ENCODE peak calls at places on chromosomes 6 and 20, in four cellular contexts. O is left ventricle myocardium inferior, U is caudate nucleus, G is ovary. B is an unnamed sample.

GRCh38 chr6:118768904-118769325 is 117.5 kb upstream of the CEP85L start:
- DNase-seq in U (no peak), G (no peak), O (no peak), B (no peak)

GRCh38 chr20:47610247-47610944 is 108.7 kb downstream of the NCOA3 start:
- DNase-seq in O (no peak), G (peak; percentile 28), U (no peak), B (peak; percentile 80)

GRCh38 chr6:94953867-94954631 is 623.3 kb upstream of the MANEA start:
- DNase-seq in G (no peak), O (no peak), U (no peak), B (no peak)

GRCh38 chr6:144408151-144408550 is 123.0 kb downstream of the UTRN start:
- DNase-seq in G (peak; percentile 47), O (peak; percentile 61), U (no peak), B (no peak)

GRCh38 chr6:35213161-35213823 is 464 bp upstream of the SCUBE3 start:
- DNase-seq in U (no peak), G (no peak), O (no peak), B (no peak)

GRCh38 chr6:142325111-142325510 is 23.3 kb downstream of the ADGRG6 start:
- DNase-seq in O (no peak), U (no peak), G (no peak), B (no peak)

GRCh38 chr6:40308533-40309306 is 278.4 kb downstream of the LRFN2 start:
- DNase-seq in G (peak; percentile 64), U (no peak), O (peak; percentile 40), B (peak; percentile 54)

GRCh38 chr20:23436681-23437080 is 2.8 kb upstream of the CSTL1 start:
- DNase-seq in O (no peak), G (no peak), U (no peak), B (no peak)

GRCh38 chr20:35319206-35320197 is 27.3 kb upstream of the FAM83C start:
- DNase-seq in G (no peak), O (no peak), U (no peak), B (peak; percentile 87)

GRCh38 chr20:46118481-46119020 is 437 bp downstream of the CD40 start:
- DNase-seq in U (no peak), G (peak; percentile 55), O (peak; percentile 40), B (peak; percentile 59)

GRCh38 chr6:12228447-12229146 is 61.6 kb upstream of the EDN1 start:
- DNase-seq in G (no peak), U (no peak), O (no peak), B (no peak)
- H3K27ac ChIP-seq in G (no peak overlapping the region), U (no peak overlapping the region), O (no peak overlapping the region), B (no peak overlapping the region)

GRCh38 chr6:48695872-48696271 is 584.9 kb upstream of the PTCHD4 start:
- DNase-seq in G (no peak), O (no peak), U (no peak), B (no peak)
- H3K27ac ChIP-seq in G (no peak overlapping the region), O (no peak overlapping the region), U (no peak overlapping the region), B (no peak overlapping the region)

GRCh38 chr20:13121840-13122515 is 99.1 kb upstream of the ISM1 start:
- DNase-seq in O (no peak), U (no peak), G (no peak), B (no peak)
- H3K27ac ChIP-seq in O (no peak overlapping the region), U (no peak overlapping the region), G (no peak overlapping the region), B (no peak overlapping the region)

DNA sequence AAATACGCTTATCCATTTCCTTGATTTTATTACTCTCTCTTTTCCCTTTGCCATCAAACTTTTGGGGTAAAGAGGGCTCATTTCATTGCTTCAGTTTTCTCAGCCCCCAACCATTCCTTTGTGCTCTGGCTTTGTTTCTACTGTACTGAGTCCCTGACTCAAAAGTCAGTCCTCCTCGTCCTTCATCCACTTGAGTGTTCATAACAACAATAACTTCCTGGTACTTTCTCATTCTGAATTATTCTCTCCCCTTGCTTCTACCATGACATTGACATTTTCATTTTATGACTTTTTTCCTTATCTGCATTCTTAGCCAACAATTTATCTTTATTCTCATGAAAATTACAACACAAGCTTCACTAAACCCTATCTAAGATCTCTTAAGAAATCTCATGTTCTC is 911 bp downstream of the ENPP3 start:
- DNase-seq in U (no peak), O (no peak), G (no peak), B (no peak)
- H3K27ac ChIP-seq in U (no peak overlapping the region), O (no peak overlapping the region), G (no peak overlapping the region), B (no peak overlapping the region)

GRCh38 chr6:56686429-56686828 is 43.7 kb upstream of the DST start:
- DNase-seq in O (no peak), G (no peak), U (no peak), B (no peak)
- H3K27ac ChIP-seq in O (peak overlapping the region; percentile 90), G (no peak overlapping the region), U (no peak overlapping the region), B (no peak overlapping the region)

GRCh38 chr6:138724015-138724414 is 49.6 kb upstream of the CCDC28A start:
- DNase-seq in G (no peak), O (peak; percentile 39), U (no peak), B (no peak)

GRCh38 chr6:138722425-138723371 is 50.9 kb upstream of the CCDC28A start:
- DNase-seq in G (no peak), O (no peak), U (no peak), B (no peak)

GRCh38 chr6:138728672-138729071 is 44.9 kb upstream of the CCDC28A start:
- DNase-seq in U (no peak), G (no peak), O (no peak), B (no peak)

GRCh38 chr6:138727182-138727581 is 46.4 kb upstream of the CCDC28A start:
- DNase-seq in U (no peak), G (no peak), O (no peak), B (no peak)

GRCh38 chr6:138726066-138727060 is 47.2 kb upstream of the CCDC28A start:
- DNase-seq in U (no peak), G (no peak), O (no peak), B (no peak)
- H3K27ac ChIP-seq in U (no peak overlapping the region), G (no peak overlapping the region), O (no peak overlapping the region), B (no peak overlapping the region)